ENCODE peak calls at places on chromosomes 5 and 9, in four cellular contexts. O is mesothelial cell of epicardium, X is heart right ventricle, D is AG04449. C is an unnamed sample.
A peak's percentile ranks its signal among the peaks of the same experiment; 100 is the strongest.

GRCh38 chr9:84955971-84956370 is 286.4 kb downstream of the NTRK2 start:
- DNase-seq in O (no peak), X (no peak), D (no peak), C (no peak)

GRCh38 chr9:36914212-36914577 is 119.9 kb downstream of the PAX5 start:
- DNase-seq in O (no peak), X (no peak), D (no peak), C (no peak)

GRCh38 chr5:65924366-65925093 is 1.8 kb upstream of the ERBIN start:
- DNase-seq in O (no peak), X (no peak), D (no peak), C (no peak)

GRCh38 chr9:88746029-88746743 is 211.2 kb downstream of the NXNL2 start:
- DNase-seq in O (no peak), X (no peak), D (peak; percentile 68), C (peak; percentile 49)

GRCh38 chr9:84153885-84154284 is 173.3 kb downstream of the RMI1 start:
- DNase-seq in O (no peak), X (no peak), D (no peak), C (no peak)

GRCh38 chr5:149407331-149408251 is 28.5 kb upstream of the IL17B start:
- DNase-seq in O (no peak), X (no peak), D (no peak), C (no peak)

GRCh38 chr9:14278291-14278721 is 35.6 kb downstream of the NFIB start:
- DNase-seq in O (no peak), X (no peak), D (no peak), C (no peak)

GRCh38 chr5:57366744-57367143 is 115.9 kb downstream of the ACTBL2 start:
- DNase-seq in O (no peak), X (no peak), D (no peak), C (no peak)

C was measured in left colon.